ENCODE peak calls at places on chromosomes 11 and 22, in ten cellular contexts. One of them, this sample, is unnamed.

GRCh38 chr11:31947051-31947450 is 135.9 kb upstream of the PAX6 start:
- DNase-seq in cardiac muscle cell: no peak
- DNase-seq in fibroblast of pulmonary artery: no peak
- DNase-seq in heart right ventricle: no peak
- DNase-seq in psoas muscle: no peak
- DNase-seq in A549: no peak
- DNase-seq in GM23248: no peak
- DNase-seq in PC-3: peak; percentile 29
- DNase-seq in fibroblast of mammary gland: no peak
- DNase-seq in BJ: no peak
- DNase-seq in this sample: no peak

GRCh38 chr22:49968313-49968830 is 7.8 kb downstream of the PIM3 start:
- DNase-seq in A549: no peak
- DNase-seq in cardiac muscle cell: no peak
- DNase-seq in heart right ventricle: no peak
- DNase-seq in fibroblast of pulmonary artery: no peak
- DNase-seq in fibroblast of mammary gland: no peak
- DNase-seq in GM23248: no peak
- DNase-seq in BJ: no peak
- DNase-seq in psoas muscle: peak; percentile 60
- DNase-seq in PC-3: no peak
- DNase-seq in this sample: peak; percentile 1

GRCh38 chr22:49473286-49473685 is 354.4 kb downstream of the BRD1 start:
- DNase-seq in A549: no peak
- DNase-seq in fibroblast of pulmonary artery: no peak
- DNase-seq in BJ: no peak
- DNase-seq in psoas muscle: no peak
- DNase-seq in heart right ventricle: no peak
- DNase-seq in GM23248: no peak
- DNase-seq in cardiac muscle cell: no peak
- DNase-seq in fibroblast of mammary gland: no peak
- DNase-seq in PC-3: no peak
- DNase-seq in this sample: no peak

GRCh38 chr11:765025-765801 is 12.1 kb downstream of the GATD1 start:
- DNase-seq in heart right ventricle: no peak
- DNase-seq in A549: peak; percentile 60
- DNase-seq in GM23248: peak; percentile 66
- DNase-seq in BJ: no peak
- DNase-seq in cardiac muscle cell: peak; percentile 64
- DNase-seq in PC-3: peak; percentile 61
- DNase-seq in fibroblast of mammary gland: peak; percentile 59
- DNase-seq in psoas muscle: peak; percentile 83
- DNase-seq in fibroblast of pulmonary artery: peak; percentile 51
- DNase-seq in this sample: no peak

GRCh38 chr11:114482114-114482513 is 42.8 kb downstream of the REXO2 start:
- DNase-seq in cardiac muscle cell: no peak
- DNase-seq in heart right ventricle: no peak
- DNase-seq in fibroblast of mammary gland: no peak
- DNase-seq in psoas muscle: no peak
- DNase-seq in BJ: no peak
- DNase-seq in PC-3: no peak
- DNase-seq in A549: no peak
- DNase-seq in fibroblast of pulmonary artery: no peak
- DNase-seq in GM23248: peak; percentile 6
- DNase-seq in this sample: no peak

GRCh38 chr11:64304316-64305072 is 830 bp upstream of the ESRRA start:
- DNase-seq in heart right ventricle: peak; percentile 93
- DNase-seq in A549: peak; percentile 96
- DNase-seq in cardiac muscle cell: peak; percentile 95
- DNase-seq in fibroblast of mammary gland: peak; percentile 89
- DNase-seq in psoas muscle: peak; percentile 96
- DNase-seq in BJ: peak; percentile 23
- DNase-seq in PC-3: peak; percentile 95
- DNase-seq in GM23248: peak; percentile 95
- DNase-seq in fibroblast of pulmonary artery: peak; percentile 92
- DNase-seq in this sample: peak; percentile 77

GRCh38 chr11:130829801-130830562 is 86.3 kb downstream of the SNX19 start:
- DNase-seq in fibroblast of pulmonary artery: peak; percentile 36
- DNase-seq in PC-3: no peak
- DNase-seq in fibroblast of mammary gland: peak; percentile 39
- DNase-seq in GM23248: no peak
- DNase-seq in BJ: no peak
- DNase-seq in cardiac muscle cell: no peak
- DNase-seq in A549: no peak
- DNase-seq in heart right ventricle: peak; percentile 56
- DNase-seq in psoas muscle: peak; percentile 82
- DNase-seq in this sample: no peak

GRCh38 chr22:49564054-49564453 is 263.6 kb downstream of the BRD1 start:
- DNase-seq in GM23248: no peak
- DNase-seq in fibroblast of mammary gland: no peak
- DNase-seq in heart right ventricle: no peak
- DNase-seq in PC-3: no peak
- DNase-seq in A549: no peak
- DNase-seq in fibroblast of pulmonary artery: no peak
- DNase-seq in psoas muscle: no peak
- DNase-seq in BJ: no peak
- DNase-seq in cardiac muscle cell: no peak
- DNase-seq in this sample: no peak

GRCh38 chr11:33701831-33702230 is 1.2 kb upstream of the C11orf91 start:
- DNase-seq in fibroblast of mammary gland: peak; percentile 92
- DNase-seq in A549: no peak
- DNase-seq in PC-3: peak; percentile 86
- DNase-seq in fibroblast of pulmonary artery: peak; percentile 94
- DNase-seq in cardiac muscle cell: no peak
- DNase-seq in GM23248: peak; percentile 93
- DNase-seq in BJ: no peak
- DNase-seq in psoas muscle: no peak
- DNase-seq in heart right ventricle: peak; percentile 78
- DNase-seq in this sample: no peak

GRCh38 chr11:105611414-105611813 is 1.5 kb downstream of the GRIA4 start:
- DNase-seq in BJ: no peak
- DNase-seq in A549: no peak
- DNase-seq in PC-3: no peak
- DNase-seq in GM23248: peak; percentile 3
- DNase-seq in heart right ventricle: no peak
- DNase-seq in psoas muscle: no peak
- DNase-seq in fibroblast of mammary gland: no peak
- DNase-seq in cardiac muscle cell: peak; percentile 2
- DNase-seq in fibroblast of pulmonary artery: no peak
- DNase-seq in this sample: no peak

GRCh38 chr11:105610796-105611361 is 1.0 kb downstream of the GRIA4 start:
- DNase-seq in psoas muscle: no peak
- DNase-seq in fibroblast of mammary gland: no peak
- DNase-seq in cardiac muscle cell: peak; percentile 4
- DNase-seq in A549: no peak
- DNase-seq in heart right ventricle: no peak
- DNase-seq in fibroblast of pulmonary artery: no peak
- DNase-seq in PC-3: no peak
- DNase-seq in GM23248: no peak
- DNase-seq in BJ: no peak
- DNase-seq in this sample: no peak

GRCh38 chr11:105611837-105612480 is 2.1 kb downstream of the GRIA4 start:
- DNase-seq in psoas muscle: no peak
- DNase-seq in cardiac muscle cell: peak; percentile 7
- DNase-seq in A549: no peak
- DNase-seq in fibroblast of pulmonary artery: no peak
- DNase-seq in GM23248: no peak
- DNase-seq in heart right ventricle: no peak
- DNase-seq in fibroblast of mammary gland: no peak
- DNase-seq in PC-3: no peak
- DNase-seq in BJ: no peak
- DNase-seq in this sample: no peak

GRCh38 chr11:105609341-105609781 is 512 bp upstream of the GRIA4 start:
- DNase-seq in fibroblast of pulmonary artery: peak; percentile 18
- DNase-seq in A549: no peak
- DNase-seq in GM23248: peak; percentile 39
- DNase-seq in heart right ventricle: no peak
- DNase-seq in BJ: no peak
- DNase-seq in psoas muscle: no peak
- DNase-seq in PC-3: peak; percentile 62
- DNase-seq in fibroblast of mammary gland: peak; percentile 5
- DNase-seq in cardiac muscle cell: peak; percentile 23
- DNase-seq in this sample: no peak

DNA sequence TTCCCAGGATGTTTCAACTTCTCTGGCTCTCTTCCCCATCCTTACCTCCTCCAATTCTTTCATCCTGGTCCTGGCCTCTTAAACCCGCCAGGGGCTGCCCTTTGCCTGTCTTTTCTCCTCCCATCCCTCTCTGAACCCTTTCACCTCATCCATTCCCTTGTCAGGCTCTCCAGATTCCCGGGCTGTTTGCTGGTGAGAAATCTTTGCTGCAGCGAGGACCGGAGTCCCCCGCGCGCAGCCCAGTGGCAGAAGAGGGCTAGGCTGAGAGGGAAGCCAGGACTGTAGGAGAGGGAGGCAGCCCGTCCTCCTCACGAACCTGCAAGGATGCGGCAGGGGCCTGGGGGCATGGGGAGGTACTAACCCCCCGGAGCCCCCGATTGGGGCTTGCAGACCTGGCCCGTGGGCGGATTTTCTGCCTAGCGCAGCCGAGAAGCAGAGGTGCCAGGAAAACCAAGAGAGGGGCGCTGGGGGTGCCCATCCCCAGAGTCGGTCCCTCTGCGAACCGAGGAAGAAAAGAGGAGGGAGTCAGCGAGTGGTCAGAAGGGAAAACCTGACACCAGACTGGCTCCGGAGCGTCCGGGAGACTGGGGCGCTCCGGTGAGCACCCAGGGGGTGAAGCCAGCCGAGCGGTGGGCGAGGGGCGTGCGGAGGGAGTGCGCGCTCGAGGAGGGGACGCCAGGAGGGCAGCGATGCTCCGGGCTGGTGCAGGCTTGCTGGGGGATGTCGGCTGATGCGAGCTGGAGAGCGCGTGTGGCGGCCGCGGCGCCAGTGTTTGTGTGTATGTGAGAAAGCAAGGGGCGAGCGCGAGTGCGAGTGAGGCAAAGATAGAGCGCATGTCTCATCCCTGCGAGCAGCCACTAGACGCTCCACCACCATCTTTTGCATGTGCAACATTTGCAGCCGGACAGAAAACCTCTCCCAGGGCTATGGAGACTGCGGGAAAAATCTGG is at the start of gene GRIA4:
- DNase-seq in fibroblast of mammary gland: peak; percentile 23
- DNase-seq in heart right ventricle: no peak
- DNase-seq in PC-3: no peak
- DNase-seq in psoas muscle: peak; percentile 51
- DNase-seq in A549: no peak
- DNase-seq in GM23248: peak; percentile 65
- DNase-seq in cardiac muscle cell: peak; percentile 76
- DNase-seq in BJ: no peak
- DNase-seq in fibroblast of pulmonary artery: peak; percentile 46
- DNase-seq in this sample: no peak
- H3K4me3 ChIP-seq in fibroblast of mammary gland: peak within 1 kb of the TSS; percentile 16
- H3K4me3 ChIP-seq in heart right ventricle: peak within 1 kb of the TSS; percentile 40
- H3K4me3 ChIP-seq in PC-3: peak within 1 kb of the TSS; percentile 16
- H3K4me3 ChIP-seq in psoas muscle: peak within 1 kb of the TSS; percentile 58
- H3K4me3 ChIP-seq in A549: peak within 1 kb of the TSS; percentile 26
- H3K4me3 ChIP-seq in GM23248: peak within 1 kb of the TSS; percentile 60
- H3K4me3 ChIP-seq in cardiac muscle cell: peak within 1 kb of the TSS; percentile 71
- H3K4me3 ChIP-seq in BJ: peak within 1 kb of the TSS; percentile 34
- H3K4me3 ChIP-seq in fibroblast of pulmonary artery: peak within 1 kb of the TSS; percentile 40
- H3K4me3 ChIP-seq in this sample: peak within 1 kb of the TSS; percentile 67

GRCh38 chr11:45001466-45002165 is 50.9 kb upstream of the TP53I11 start:
- DNase-seq in fibroblast of mammary gland: no peak
- DNase-seq in GM23248: no peak
- DNase-seq in cardiac muscle cell: no peak
- DNase-seq in PC-3: no peak
- DNase-seq in A549: no peak
- DNase-seq in psoas muscle: no peak
- DNase-seq in fibroblast of pulmonary artery: no peak
- DNase-seq in heart right ventricle: no peak
- DNase-seq in BJ: no peak
- DNase-seq in this sample: no peak
- H3K4me3 ChIP-seq in fibroblast of mammary gland: no peak overlapping the region
- H3K4me3 ChIP-seq in GM23248: no peak overlapping the region
- H3K4me3 ChIP-seq in cardiac muscle cell: no peak overlapping the region
- H3K4me3 ChIP-seq in PC-3: no peak overlapping the region
- H3K4me3 ChIP-seq in A549: no peak overlapping the region
- H3K4me3 ChIP-seq in psoas muscle: no peak overlapping the region
- H3K4me3 ChIP-seq in fibroblast of pulmonary artery: no peak overlapping the region
- H3K4me3 ChIP-seq in heart right ventricle: no peak overlapping the region
- H3K4me3 ChIP-seq in BJ: no peak overlapping the region
- H3K4me3 ChIP-seq in this sample: no peak overlapping the region

DNA sequence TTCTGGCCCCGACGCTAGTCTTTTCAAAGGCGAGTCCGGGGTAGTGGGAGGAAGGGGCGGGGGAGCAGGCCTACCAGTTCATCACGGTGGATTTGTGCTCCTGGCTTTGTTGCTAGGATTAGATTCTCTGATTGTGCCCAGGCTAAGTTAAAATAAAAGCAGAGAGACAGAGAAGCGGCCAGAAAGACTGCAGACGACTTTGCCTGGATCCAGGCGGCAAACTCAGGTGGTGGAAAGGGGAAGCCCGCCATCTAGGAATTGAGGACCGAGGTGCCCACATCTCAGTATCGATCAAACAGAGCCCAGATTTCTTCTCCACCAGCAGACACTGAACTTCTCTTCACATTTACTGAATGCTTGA is 2.6 kb downstream of the FAT3 start:
- DNase-seq in A549: no peak
- DNase-seq in heart right ventricle: no peak
- DNase-seq in fibroblast of pulmonary artery: no peak
- DNase-seq in psoas muscle: no peak
- DNase-seq in fibroblast of mammary gland: no peak
- DNase-seq in BJ: no peak
- DNase-seq in cardiac muscle cell: no peak
- DNase-seq in PC-3: no peak
- DNase-seq in GM23248: no peak
- DNase-seq in this sample: no peak
- H3K4me3 ChIP-seq in A549: peak overlapping the region; percentile 59
- H3K4me3 ChIP-seq in heart right ventricle: no peak overlapping the region
- H3K4me3 ChIP-seq in fibroblast of pulmonary artery: no peak overlapping the region
- H3K4me3 ChIP-seq in psoas muscle: peak overlapping the region; percentile 62
- H3K4me3 ChIP-seq in fibroblast of mammary gland: no peak overlapping the region
- H3K4me3 ChIP-seq in BJ: no peak overlapping the region
- H3K4me3 ChIP-seq in cardiac muscle cell: peak overlapping the region; percentile 56
- H3K4me3 ChIP-seq in PC-3: no peak overlapping the region
- H3K4me3 ChIP-seq in GM23248: peak overlapping the region; percentile 71
- H3K4me3 ChIP-seq in this sample: peak overlapping the region; percentile 85

DNA sequence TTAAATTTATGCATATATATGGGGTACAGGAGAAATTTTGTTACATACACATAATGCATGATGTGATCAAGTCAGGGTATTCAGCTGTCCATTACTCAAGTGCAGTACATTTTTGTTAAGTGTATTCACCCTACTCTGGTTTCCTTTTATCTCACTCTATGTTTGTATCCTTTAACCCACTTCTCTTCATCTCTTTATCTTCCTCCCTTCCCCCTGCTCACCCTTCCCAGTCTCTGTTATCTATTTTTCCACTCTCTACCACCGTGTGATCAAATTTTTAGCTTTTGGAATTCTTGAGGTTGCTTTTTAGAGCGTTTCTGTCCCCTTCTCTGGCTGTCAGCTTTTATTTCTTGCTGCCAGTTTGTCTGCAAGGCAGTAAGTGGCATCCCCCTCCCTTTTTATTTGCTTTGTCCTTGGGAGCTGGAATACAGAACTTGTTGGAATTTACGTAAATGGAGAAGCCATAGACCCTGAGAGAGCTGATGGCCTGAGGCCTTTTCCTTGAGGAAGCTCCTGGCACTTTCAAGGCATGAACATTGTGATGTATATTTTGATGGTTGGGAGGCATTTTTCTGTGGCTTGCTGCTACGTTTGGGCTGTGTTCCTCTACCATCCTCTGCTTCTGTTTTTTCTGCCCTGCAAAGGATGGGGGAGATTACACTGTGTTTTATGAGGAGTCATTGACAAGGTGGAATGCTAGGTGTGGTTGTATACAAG is 148.6 kb downstream of the LDLRAD3 start:
- DNase-seq in PC-3: no peak
- DNase-seq in psoas muscle: no peak
- DNase-seq in A549: no peak
- DNase-seq in GM23248: no peak
- DNase-seq in heart right ventricle: no peak
- DNase-seq in cardiac muscle cell: no peak
- DNase-seq in BJ: no peak
- DNase-seq in fibroblast of mammary gland: no peak
- DNase-seq in fibroblast of pulmonary artery: no peak
- DNase-seq in this sample: no peak
- H3K4me3 ChIP-seq in PC-3: no peak overlapping the region
- H3K4me3 ChIP-seq in psoas muscle: no peak overlapping the region
- H3K4me3 ChIP-seq in A549: no peak overlapping the region
- H3K4me3 ChIP-seq in GM23248: no peak overlapping the region
- H3K4me3 ChIP-seq in heart right ventricle: no peak overlapping the region
- H3K4me3 ChIP-seq in cardiac muscle cell: no peak overlapping the region
- H3K4me3 ChIP-seq in BJ: no peak overlapping the region
- H3K4me3 ChIP-seq in fibroblast of mammary gland: no peak overlapping the region
- H3K4me3 ChIP-seq in fibroblast of pulmonary artery: no peak overlapping the region
- H3K4me3 ChIP-seq in this sample: no peak overlapping the region